ENCODE peak calls at places on chromosomes 11 and 22, in four cellular contexts. I, H, D and B are unnamed samples.

GRCh38 chr22:39469681-39470461 is 13.1 kb downstream of the MGAT3 start:
- DNase-seq in D (no peak), H (no peak), I (no peak), B (no peak)

GRCh38 chr22:40385041-40385782 is 14.8 kb downstream of the SGSM3 start:
- DNase-seq in I (no peak), D (no peak), H (no peak), B (no peak)

GRCh38 chr11:118917488-118918127 is 8.1 kb downstream of the BCL9L start:
- DNase-seq in H (no peak), D (no peak), I (no peak), B (no peak)

GRCh38 chr22:48869788-48870187 is 957.9 kb downstream of the BRD1 start:
- DNase-seq in H (no peak), I (no peak), D (no peak), B (no peak)

GRCh38 chr22:40432167-40432566 is 61.8 kb downstream of the SGSM3 start:
- DNase-seq in I (no peak), H (no peak), D (no peak), B (no peak)

GRCh38 chr22:41940853-41941765 is 5.8 kb downstream of the CENPM start:
- DNase-seq in H (peak), I (peak), D (no peak), B (peak)

GRCh38 chr11:110833033-110833484 is 120.8 kb upstream of the ARHGAP20 start:
- DNase-seq in I (no peak), D (no peak), H (no peak), B (no peak)

GRCh38 chr11:2943711-2944118 is 14.5 kb upstream of the PHLDA2 start:
- DNase-seq in D (no peak), I (no peak), H (no peak), B (no peak)

GRCh38 chr22:23106906-23107367 is 34.9 kb downstream of the RSPH14 start:
- DNase-seq in H (no peak), I (no peak), D (no peak), B (no peak)

GRCh38 chr11:8213390-8213789 is 44.6 kb upstream of the RIC3 start:
- DNase-seq in D (no peak), I (no peak), H (no peak), B (no peak)

GRCh38 chr11:76244311-76245061 is 38.2 kb upstream of the WNT11 start:
- DNase-seq in I (no peak), D (no peak), H (no peak), B (no peak)

GRCh38 chr22:18091916-18092526 is 14.2 kb downstream of the PEX26 start:
- DNase-seq in I (peak), H (no peak), D (no peak), B (no peak)

GRCh38 chr11:30586251-30587144 is at the start of gene MPPED2:
- DNase-seq in I (peak), D (no peak), H (peak), B (no peak)

GRCh38 chr11:114036156-114036811 is 23.2 kb upstream of the ZBTB16 start:
- DNase-seq in H (peak), D (peak), I (peak), B (no peak)

GRCh38 chr11:120832609-120833221 is 191.2 kb upstream of the TBCEL start:
- DNase-seq in I (no peak), D (no peak), H (peak), B (no peak)

GRCh38 chr11:3229673-3230630 is 2.3 kb downstream of the MRGPRE start:
- DNase-seq in D (no peak), I (no peak), H (no peak), B (no peak)

GRCh38 chr11:24709928-24710565 is 213.2 kb downstream of the LUZP2 start:
- DNase-seq in H (no peak), D (no peak), I (no peak), B (no peak)

GRCh38 chr11:111500481-111500880 is 11.7 kb downstream of the BTG4 start:
- DNase-seq in D (no peak), I (no peak), H (no peak), B (no peak)

GRCh38 chr11:68659158-68659921 is 25.0 kb upstream of the GAL start:
- DNase-seq in I (peak), H (no peak), D (no peak), B (peak)

GRCh38 chr22:40156001-40156516 is 21.7 kb upstream of the TNRC6B start:
- DNase-seq in I (peak), D (peak), H (peak), B (no peak)

GRCh38 chr11:113974741-113975470 is at the start of gene HTR3A:
- DNase-seq in I (no peak), H (peak), D (peak), B (no peak)

DNA sequence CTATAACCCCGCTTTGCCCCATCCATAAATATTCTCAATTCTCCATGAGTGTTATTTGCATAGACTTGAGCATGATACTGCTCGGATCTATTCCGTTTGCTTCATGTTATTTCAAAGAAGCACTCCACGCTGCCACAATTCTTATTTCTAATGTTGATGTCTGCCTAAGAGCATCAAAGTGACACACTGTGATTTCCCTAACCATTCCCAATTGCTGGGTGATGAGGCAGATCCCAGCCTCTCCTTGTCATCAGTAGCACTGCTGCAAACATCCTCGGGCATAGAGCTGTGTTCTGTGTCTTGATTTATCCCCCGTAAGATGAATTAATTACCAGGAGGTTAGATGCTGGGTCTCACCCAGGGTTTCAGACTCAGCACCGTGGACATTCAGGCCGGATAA is 178.3 kb upstream of the SEZ6L start:
- DNase-seq in I (no peak), H (no peak), D (no peak), B (no peak)
- TF ChIP-seq REST in I (no peak), H (no peak), D (no peak), B (no peak)

GRCh38 chr22:30635273-30636225 is at the start of gene SLC35E4:
- DNase-seq in I (peak), D (peak), H (peak), B (no peak)
- H3K27ac ChIP-seq in I (peak), D (peak), H (no peak), B (peak)

GRCh38 chr22:20137671-20138416 is 6.2 kb downstream of the ZDHHC8 start:
- DNase-seq in H (no peak), D (no peak), I (no peak), B (no peak)
- TF ChIP-seq REST in H (no peak), D (no peak), I (no peak), B (no peak)

GRCh38 chr22:19176732-19177131 is 1.8 kb downstream of the SLC25A1 start:
- DNase-seq in I (no peak), D (no peak), H (no peak), B (no peak)

GRCh38 chr22:19175602-19176174 is 2.8 kb downstream of the SLC25A1 start:
- DNase-seq in D (no peak), H (no peak), I (no peak), B (no peak)

GRCh38 chr22:19174106-19175025 is 4.2 kb downstream of the SLC25A1 start:
- DNase-seq in I (no peak), H (peak), D (no peak), B (no peak)

GRCh38 chr22:19176175-19176630 is 2.3 kb downstream of the SLC25A1 start:
- DNase-seq in H (peak), D (no peak), I (no peak), B (no peak)

GRCh38 chr22:19175026-19175601 is 3.4 kb downstream of the SLC25A1 start:
- DNase-seq in H (no peak), I (no peak), D (no peak), B (no peak)
- H3K27ac ChIP-seq in H (peak), I (peak), D (peak), B (peak)

DNA sequence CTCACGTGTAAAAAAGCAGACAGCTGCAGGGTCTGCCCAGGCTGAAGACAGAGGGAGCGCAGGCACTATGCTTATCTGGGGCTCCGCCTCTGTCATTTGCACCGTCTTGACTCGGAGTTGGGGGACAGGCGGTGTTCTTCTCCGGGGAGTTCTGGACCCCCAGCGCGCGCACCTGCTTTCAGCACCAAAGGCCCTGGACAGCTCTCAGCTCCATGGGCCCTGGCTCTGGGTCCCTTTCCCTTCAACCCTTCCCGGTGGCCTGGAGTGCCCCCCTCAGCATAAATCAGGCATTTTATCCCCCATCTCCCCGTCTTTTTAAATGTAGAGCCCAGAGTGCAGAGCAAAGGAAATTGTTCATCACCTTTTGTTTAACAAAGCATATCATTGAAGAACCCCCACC is 1.5 kb downstream of the SEZ6L start:
- DNase-seq in D (no peak), I (no peak), H (peak), B (no peak)
- TF ChIP-seq REST in D (peak), I (peak), H (peak), B (peak)

DNA sequence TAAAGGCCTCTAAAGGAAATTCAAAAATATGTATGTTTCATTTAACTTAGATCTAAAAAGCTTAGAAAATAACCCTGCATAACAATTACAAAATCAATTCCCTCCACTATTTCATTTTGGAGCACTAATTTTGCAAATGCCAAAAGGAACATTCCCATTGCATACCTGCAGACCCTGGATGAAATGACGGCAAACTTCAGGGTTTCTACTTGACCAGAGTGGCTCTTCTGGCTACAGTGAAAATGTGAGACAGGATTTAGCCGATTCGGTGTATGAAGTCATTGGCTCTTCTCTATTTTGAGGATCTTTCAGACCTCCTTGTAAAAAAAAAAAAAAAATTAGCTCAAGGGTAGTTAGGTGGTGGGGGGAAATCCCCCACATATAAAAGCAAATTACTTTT is 44.1 kb downstream of the PAX6 start:
- DNase-seq in D (no peak), I (no peak), H (peak), B (no peak)
- H3K27ac ChIP-seq in D (no peak), I (no peak), H (no peak), B (no peak)

GRCh38 chr22:37591823-37592404 is 12.0 kb upstream of the LGALS2 start:
- DNase-seq in I (no peak), D (no peak), H (no peak), B (no peak)

GRCh38 chr22:37594237-37594636 is 14.3 kb upstream of the LGALS2 start:
- DNase-seq in D (no peak), H (no peak), I (no peak), B (no peak)

GRCh38 chr22:37589607-37590006 is 9.7 kb upstream of the LGALS2 start:
- DNase-seq in I (no peak), D (no peak), H (no peak), B (no peak)

DNA sequence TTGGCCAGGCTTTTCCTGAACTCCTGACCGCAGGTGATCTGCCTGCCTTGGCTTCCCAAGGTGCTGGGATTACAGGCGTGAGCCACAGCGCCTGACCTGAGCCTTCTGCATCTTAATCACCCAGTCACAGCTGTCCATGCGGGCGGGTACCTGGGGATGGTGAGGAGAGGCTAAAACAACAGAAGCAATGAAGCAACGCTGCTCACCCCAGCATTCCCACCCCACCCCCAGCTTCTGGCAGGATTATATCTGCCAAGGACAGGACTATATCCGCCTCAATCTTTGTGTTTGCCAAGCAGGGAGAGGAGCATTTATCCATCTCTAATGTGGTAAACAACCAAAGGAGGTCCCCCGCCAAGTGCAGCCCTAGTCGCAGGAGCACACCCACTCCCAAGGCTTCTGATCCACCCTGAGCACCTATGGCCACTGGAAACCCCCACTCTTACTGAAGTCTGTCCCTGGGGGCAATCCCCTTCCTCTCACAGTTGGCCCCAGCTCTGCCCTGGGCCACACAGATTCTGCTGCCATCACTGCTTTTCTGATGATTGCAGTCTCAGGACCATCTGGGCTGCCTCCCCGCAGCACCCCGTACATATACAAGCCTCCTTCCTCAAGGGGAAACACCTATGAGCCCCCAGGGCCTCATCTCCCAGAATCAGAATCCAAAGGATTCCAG is 8.8 kb upstream of the LGALS2 start:
- DNase-seq in D (no peak), H (no peak), I (no peak), B (no peak)
- TF ChIP-seq REST in D (no peak), H (no peak), I (no peak), B (no peak)

DNA sequence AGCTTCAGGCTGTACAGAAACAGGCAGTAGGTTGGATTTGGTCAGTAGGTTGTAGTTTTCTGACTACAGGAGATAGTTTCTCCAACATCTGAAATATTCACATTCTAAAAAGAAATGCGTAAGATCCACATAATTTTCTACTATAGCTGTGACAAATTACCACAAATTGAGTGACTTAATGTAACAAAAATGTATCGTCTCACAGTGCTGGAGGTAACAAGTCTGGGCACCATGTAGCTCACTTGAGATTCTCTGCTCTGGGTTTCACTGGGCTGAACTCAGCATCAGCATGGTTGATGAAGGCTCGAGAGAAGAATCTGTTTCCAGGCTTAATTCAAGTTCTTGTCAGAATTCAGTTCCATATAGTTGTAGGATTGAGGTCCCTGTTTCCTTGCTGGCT is 350.9 kb upstream of the CCDC179 start:
- DNase-seq in D (no peak), H (no peak), I (no peak), B (no peak)
- H3K27ac ChIP-seq in D (no peak), H (no peak), I (no peak), B (no peak)

DNA sequence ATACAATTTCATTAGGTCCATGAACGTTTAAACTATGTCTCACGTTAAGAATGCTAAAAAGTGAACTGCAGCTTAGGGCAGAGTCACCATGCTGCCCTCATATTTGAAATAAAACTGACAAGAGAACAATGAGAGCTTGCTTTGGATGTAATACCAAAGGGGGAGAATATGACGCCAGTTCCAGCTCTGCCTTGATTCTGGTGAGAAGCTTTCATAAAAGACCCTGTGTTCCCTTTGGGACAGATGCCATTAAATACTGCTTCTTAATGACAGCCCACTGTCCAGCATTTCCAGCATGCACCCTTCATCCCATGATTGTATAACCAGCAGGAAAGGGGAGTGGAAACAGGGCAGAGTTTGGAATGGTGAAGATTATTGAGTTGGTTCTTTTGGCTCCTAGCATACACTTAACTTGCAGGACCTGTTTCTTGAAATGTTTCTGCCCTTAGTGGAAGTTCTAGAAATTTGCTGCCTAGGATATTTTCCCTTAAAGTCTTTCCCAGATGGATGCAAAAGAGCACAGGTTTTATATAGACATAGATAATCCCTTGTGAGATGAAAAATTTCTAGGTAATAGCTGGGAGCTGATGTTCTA is 139.3 kb upstream of the LDLRAD3 start:
- DNase-seq in H (no peak), D (no peak), I (no peak), B (no peak)
- TF ChIP-seq REST in H (no peak), D (no peak), I (no peak), B (no peak)